ENCODE peak calls at places on chromosomes 12 and 14, in eight cellular contexts. One of them, this sample, is unnamed.

GRCh38 chr14:67538501-67538900 is 5.4 kb downstream of the PLEKHH1 start:
- DNase-seq in PC-9: no peak
- DNase-seq in Peyer's patch: no peak
- DNase-seq in brain microvascular endothelial cell: no peak
- DNase-seq in prostate gland: peak
- DNase-seq in IMR-90: no peak
- DNase-seq in heart left ventricle: no peak
- DNase-seq in A549: no peak
- DNase-seq in this sample: no peak

GRCh38 chr14:33938131-33938949 is 12.5 kb downstream of the EGLN3 start:
- DNase-seq in PC-9: peak
- DNase-seq in Peyer's patch: peak
- DNase-seq in brain microvascular endothelial cell: no peak
- DNase-seq in prostate gland: peak
- DNase-seq in IMR-90: no peak
- DNase-seq in heart left ventricle: peak
- DNase-seq in A549: peak
- DNase-seq in this sample: no peak

GRCh38 chr14:83520837-83521236 is 1987.2 kb upstream of the SEL1L start:
- DNase-seq in PC-9: no peak
- DNase-seq in Peyer's patch: no peak
- DNase-seq in brain microvascular endothelial cell: peak
- DNase-seq in prostate gland: no peak
- DNase-seq in IMR-90: peak
- DNase-seq in heart left ventricle: no peak
- DNase-seq in A549: no peak
- DNase-seq in this sample: peak

GRCh38 chr14:55423969-55424368 is 12.3 kb upstream of the ATG14 start:
- DNase-seq in PC-9: peak
- DNase-seq in Peyer's patch: no peak
- DNase-seq in brain microvascular endothelial cell: no peak
- DNase-seq in prostate gland: no peak
- DNase-seq in IMR-90: no peak
- DNase-seq in heart left ventricle: no peak
- DNase-seq in A549: no peak
- DNase-seq in this sample: no peak

GRCh38 chr14:51513281-51513680 is 138.4 kb upstream of the FRMD6 start:
- DNase-seq in PC-9: no peak
- DNase-seq in Peyer's patch: no peak
- DNase-seq in brain microvascular endothelial cell: no peak
- DNase-seq in prostate gland: no peak
- DNase-seq in IMR-90: no peak
- DNase-seq in heart left ventricle: no peak
- DNase-seq in A549: no peak
- DNase-seq in this sample: no peak

GRCh38 chr12:118357327-118358007 is 15.2 kb downstream of the TAOK3 start:
- DNase-seq in PC-9: no peak
- DNase-seq in Peyer's patch: peak
- DNase-seq in brain microvascular endothelial cell: peak
- DNase-seq in prostate gland: no peak
- DNase-seq in IMR-90: peak
- DNase-seq in heart left ventricle: no peak
- DNase-seq in A549: peak
- DNase-seq in this sample: no peak

GRCh38 chr12:54593135-54593534 is 4.7 kb upstream of the PPP1R1A start:
- DNase-seq in PC-9: no peak
- DNase-seq in Peyer's patch: no peak
- DNase-seq in brain microvascular endothelial cell: peak
- DNase-seq in prostate gland: no peak
- DNase-seq in IMR-90: no peak
- DNase-seq in heart left ventricle: no peak
- DNase-seq in A549: no peak
- DNase-seq in this sample: no peak

GRCh38 chr12:50222275-50222783 is 55.2 kb upstream of the CERS5 start:
- DNase-seq in PC-9: no peak
- DNase-seq in Peyer's patch: peak
- DNase-seq in brain microvascular endothelial cell: peak
- DNase-seq in prostate gland: peak
- DNase-seq in IMR-90: peak
- DNase-seq in heart left ventricle: peak
- DNase-seq in A549: no peak
- DNase-seq in this sample: peak

GRCh38 chr12:87427770-87428169 is 601.4 kb downstream of the C12orf50 start:
- DNase-seq in PC-9: no peak
- DNase-seq in Peyer's patch: no peak
- DNase-seq in brain microvascular endothelial cell: no peak
- DNase-seq in prostate gland: no peak
- DNase-seq in IMR-90: no peak
- DNase-seq in heart left ventricle: no peak
- DNase-seq in A549: no peak
- DNase-seq in this sample: no peak

GRCh38 chr14:76138119-76138757 is 13.5 kb upstream of the GPATCH2L start:
- DNase-seq in PC-9: no peak
- DNase-seq in Peyer's patch: no peak
- DNase-seq in brain microvascular endothelial cell: no peak
- DNase-seq in prostate gland: no peak
- DNase-seq in IMR-90: no peak
- DNase-seq in heart left ventricle: no peak
- DNase-seq in A549: no peak
- DNase-seq in this sample: no peak

GRCh38 chr14:65803886-65804285 is 391.4 kb downstream of the FUT8 start:
- DNase-seq in PC-9: no peak
- DNase-seq in Peyer's patch: no peak
- DNase-seq in brain microvascular endothelial cell: no peak
- DNase-seq in prostate gland: no peak
- DNase-seq in IMR-90: no peak
- DNase-seq in heart left ventricle: no peak
- DNase-seq in A549: no peak
- DNase-seq in this sample: no peak

DNA sequence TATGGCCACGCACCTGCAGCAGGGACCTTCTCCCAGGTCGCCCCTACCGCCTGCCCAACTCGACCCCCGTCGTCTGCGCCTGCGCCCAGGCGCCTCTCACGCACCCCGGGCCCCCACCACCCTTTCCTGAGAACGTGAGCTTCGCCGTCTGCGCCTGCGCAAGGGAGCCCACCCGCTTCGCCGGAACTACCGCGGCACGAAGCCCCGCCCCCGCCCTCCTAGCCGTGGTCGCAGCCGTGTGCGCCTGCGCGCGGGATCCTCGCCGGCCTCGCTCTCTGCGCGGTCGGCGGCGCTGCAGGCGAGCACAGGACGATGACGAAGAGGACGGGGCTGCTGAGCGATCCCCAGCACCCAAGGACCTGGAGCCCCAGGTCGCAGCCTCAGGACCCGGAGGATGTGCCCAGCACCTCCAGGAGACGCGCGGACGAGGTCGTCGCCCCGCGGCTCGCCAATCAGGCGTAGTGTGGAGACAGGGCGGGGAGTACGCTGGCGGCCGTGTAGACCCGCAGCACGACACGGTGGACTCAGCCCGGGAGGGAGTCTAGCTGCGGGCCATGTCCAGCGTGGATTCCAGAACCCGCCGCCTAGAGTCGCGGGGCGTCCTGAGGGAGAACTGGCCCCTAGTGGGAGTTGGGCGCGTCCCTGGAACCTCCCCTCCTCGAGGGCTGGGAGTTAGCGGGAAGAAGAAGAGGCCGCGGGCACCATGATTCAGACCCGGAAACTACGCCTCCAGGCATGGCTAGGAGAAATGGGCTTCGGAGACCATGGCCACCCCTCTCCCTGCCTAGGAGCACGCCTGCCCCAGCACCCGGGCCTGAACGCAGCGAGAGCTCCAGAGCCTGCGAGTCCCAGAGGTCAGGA is 1120.8 kb upstream of the TMEM132C start:
- DNase-seq in PC-9: no peak
- DNase-seq in Peyer's patch: peak
- DNase-seq in brain microvascular endothelial cell: peak
- DNase-seq in prostate gland: peak
- DNase-seq in IMR-90: peak
- DNase-seq in heart left ventricle: peak
- DNase-seq in A549: peak
- DNase-seq in this sample: no peak
- H3K27ac ChIP-seq in PC-9: no peak
- H3K27ac ChIP-seq in Peyer's patch: peak
- H3K27ac ChIP-seq in brain microvascular endothelial cell: peak
- H3K27ac ChIP-seq in prostate gland: no peak
- H3K27ac ChIP-seq in IMR-90: peak
- H3K27ac ChIP-seq in heart left ventricle: peak
- H3K27ac ChIP-seq in A549: peak
- H3K27ac ChIP-seq in this sample: no peak

GRCh38 chr12:95548056-95548538 is 3.2 kb downstream of the USP44 start:
- DNase-seq in PC-9: no peak
- DNase-seq in Peyer's patch: peak
- DNase-seq in brain microvascular endothelial cell: no peak
- DNase-seq in prostate gland: peak
- DNase-seq in IMR-90: no peak
- DNase-seq in heart left ventricle: no peak
- DNase-seq in A549: no peak
- DNase-seq in this sample: no peak

GRCh38 chr12:95548539-95549391 is 2.5 kb downstream of the USP44 start:
- DNase-seq in PC-9: no peak
- DNase-seq in Peyer's patch: peak
- DNase-seq in brain microvascular endothelial cell: no peak
- DNase-seq in prostate gland: peak
- DNase-seq in IMR-90: peak
- DNase-seq in heart left ventricle: peak
- DNase-seq in A549: peak
- DNase-seq in this sample: no peak

GRCh38 chr12:95547522-95548055 is 3.7 kb downstream of the USP44 start:
- DNase-seq in PC-9: peak
- DNase-seq in Peyer's patch: no peak
- DNase-seq in brain microvascular endothelial cell: no peak
- DNase-seq in prostate gland: no peak
- DNase-seq in IMR-90: peak
- DNase-seq in heart left ventricle: no peak
- DNase-seq in A549: no peak
- DNase-seq in this sample: peak

GRCh38 chr12:95551305-95551704 is at the start of gene USP44:
- DNase-seq in PC-9: no peak
- DNase-seq in Peyer's patch: no peak
- DNase-seq in brain microvascular endothelial cell: no peak
- DNase-seq in prostate gland: no peak
- DNase-seq in IMR-90: no peak
- DNase-seq in heart left ventricle: no peak
- DNase-seq in A549: no peak
- DNase-seq in this sample: no peak

DNA sequence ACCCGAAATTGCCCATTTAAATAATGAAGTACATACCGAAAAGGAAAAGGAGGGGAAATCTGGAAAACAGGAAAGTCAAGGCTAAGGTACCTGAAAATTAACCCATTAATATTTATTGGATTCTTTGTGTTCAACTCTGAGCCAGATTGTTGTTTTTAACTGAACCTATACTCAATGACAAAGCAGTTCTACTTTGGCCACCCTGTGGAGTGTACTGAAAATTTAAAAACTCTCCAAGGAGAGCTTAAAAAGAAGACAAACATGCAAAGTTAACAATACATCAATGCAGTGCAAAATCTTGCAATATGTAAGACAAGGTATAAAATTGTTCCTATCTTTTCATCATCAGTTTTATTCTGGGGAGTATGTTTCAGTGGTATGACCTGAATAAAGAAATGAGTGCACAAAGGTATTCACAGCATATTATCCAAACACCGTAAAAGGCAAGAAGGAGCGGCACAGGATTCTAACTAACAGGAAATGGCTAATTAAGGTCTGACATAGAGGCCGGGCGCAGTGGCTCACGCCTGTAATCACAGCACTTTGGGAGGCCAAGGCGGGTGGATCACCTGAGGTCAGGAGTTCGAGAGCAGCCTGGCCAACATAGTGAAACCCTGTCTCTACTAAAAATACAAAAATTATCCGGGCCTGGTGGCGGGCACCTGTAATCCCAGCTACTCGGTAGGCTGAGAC is 1.7 kb downstream of the USP44 start:
- DNase-seq in PC-9: no peak
- DNase-seq in Peyer's patch: no peak
- DNase-seq in brain microvascular endothelial cell: no peak
- DNase-seq in prostate gland: no peak
- DNase-seq in IMR-90: no peak
- DNase-seq in heart left ventricle: no peak
- DNase-seq in A549: no peak
- DNase-seq in this sample: no peak
- H3K4me3 ChIP-seq in PC-9: peak
- H3K4me3 ChIP-seq in Peyer's patch: peak
- H3K4me3 ChIP-seq in brain microvascular endothelial cell: no peak
- H3K4me3 ChIP-seq in prostate gland: peak
- H3K4me3 ChIP-seq in IMR-90: peak
- H3K4me3 ChIP-seq in heart left ventricle: peak
- H3K4me3 ChIP-seq in A549: peak
- H3K4me3 ChIP-seq in this sample: peak

DNA sequence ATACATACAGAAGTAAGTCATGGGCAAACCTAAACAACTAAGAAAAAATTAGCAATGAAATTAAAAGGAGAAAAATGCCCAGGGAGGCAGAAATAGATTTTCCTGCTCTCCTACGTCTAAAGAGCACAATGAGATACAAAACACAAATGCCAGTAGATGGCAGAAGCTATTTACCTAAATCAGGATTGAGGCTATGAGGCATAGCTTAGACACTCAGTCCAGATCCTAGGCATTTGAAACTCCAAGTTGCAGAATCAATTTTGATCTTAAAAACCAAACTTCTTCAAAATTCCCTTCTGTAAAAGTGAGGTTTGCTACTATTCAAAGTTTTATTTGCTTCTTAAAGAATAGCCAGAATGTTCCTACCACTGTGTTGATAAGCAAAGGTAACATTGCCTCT is 368.6 kb downstream of the DAD1 start:
- DNase-seq in PC-9: no peak
- DNase-seq in Peyer's patch: no peak
- DNase-seq in brain microvascular endothelial cell: no peak
- DNase-seq in prostate gland: no peak
- DNase-seq in IMR-90: peak
- DNase-seq in heart left ventricle: no peak
- DNase-seq in A549: no peak
- DNase-seq in this sample: peak
- TF ChIP-seq CTCF in PC-9: no peak
- TF ChIP-seq CTCF in Peyer's patch: no peak
- TF ChIP-seq CTCF in brain microvascular endothelial cell: peak
- TF ChIP-seq CTCF in prostate gland: no peak
- TF ChIP-seq CTCF in IMR-90: peak
- TF ChIP-seq CTCF in heart left ventricle: no peak
- TF ChIP-seq CTCF in A549: no peak
- TF ChIP-seq CTCF in this sample: peak

DNA sequence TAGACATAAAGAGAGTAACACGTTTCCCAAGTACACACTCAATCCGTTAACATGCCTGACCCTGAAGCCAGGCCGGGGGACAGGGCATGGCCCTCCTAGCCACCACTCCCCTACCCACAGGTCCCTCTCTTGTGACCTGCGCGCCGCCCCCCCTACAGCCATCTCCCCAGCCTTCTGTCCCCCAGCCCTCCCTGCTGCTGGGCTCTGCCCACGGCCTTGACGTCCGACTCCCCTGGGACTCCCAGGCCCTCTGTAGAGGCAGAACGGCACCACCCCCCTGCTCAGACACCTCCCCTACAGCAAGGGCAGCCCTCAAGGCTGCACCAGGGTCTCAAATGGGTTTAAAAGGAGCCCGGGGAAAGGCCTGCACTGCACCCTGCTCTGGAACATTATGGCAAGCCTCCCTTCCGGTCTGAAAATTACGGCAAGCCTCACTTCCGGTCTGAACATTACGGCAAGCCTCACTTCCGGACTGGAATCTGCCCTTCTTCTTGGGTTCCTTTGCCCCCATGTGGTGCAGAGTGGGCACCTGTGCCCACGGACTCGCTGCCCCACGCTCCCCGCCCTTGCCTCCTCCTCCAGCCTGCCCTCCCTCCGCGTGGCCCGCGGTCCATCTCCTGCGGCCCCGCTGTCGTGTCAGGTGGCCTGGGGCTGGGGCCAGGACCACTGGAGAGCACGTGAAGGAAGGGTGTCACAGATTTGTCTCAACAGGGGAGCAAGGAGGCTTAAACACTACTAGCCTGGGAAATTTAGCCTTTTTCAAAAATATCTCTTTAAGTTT is 77.6 kb downstream of the MOK start:
- DNase-seq in PC-9: no peak
- DNase-seq in Peyer's patch: no peak
- DNase-seq in brain microvascular endothelial cell: no peak
- DNase-seq in prostate gland: no peak
- DNase-seq in IMR-90: no peak
- DNase-seq in heart left ventricle: no peak
- DNase-seq in A549: no peak
- DNase-seq in this sample: no peak
- H3K27ac ChIP-seq in PC-9: no peak
- H3K27ac ChIP-seq in Peyer's patch: no peak
- H3K27ac ChIP-seq in brain microvascular endothelial cell: no peak
- H3K27ac ChIP-seq in prostate gland: no peak
- H3K27ac ChIP-seq in IMR-90: no peak
- H3K27ac ChIP-seq in heart left ventricle: no peak
- H3K27ac ChIP-seq in A549: no peak
- H3K27ac ChIP-seq in this sample: no peak

This sample was measured in AG04450.